ENCODE peak calls at places on chromosomes 16 and 17, in six cellular contexts. Q is GM12878, F is ovary, G is tibial nerve, E is sigmoid colon, M is A549. K is an unnamed sample.

GRCh38 chr17:79755591-79755990 is 22.4 kb upstream of the CBX2 start:
- DNase-seq in F (no peak), M (no peak), E (no peak), G (no peak), Q (no peak), K (no peak)

GRCh38 chr17:67833946-67834631 is 8.8 kb downstream of the BPTF start:
- DNase-seq in E (no peak), Q (no peak), F (no peak), M (no peak), G (no peak), K (no peak)

GRCh38 chr16:75011634-75012307 is 12.9 kb downstream of the ZNRF1 start:
- DNase-seq in G (peak), F (no peak), Q (peak), M (peak), E (no peak), K (no peak)

GRCh38 chr16:70809392-70810060 is 8.6 kb upstream of the VAC14 start:
- DNase-seq in M (no peak), Q (no peak), E (no peak), G (no peak), F (no peak), K (no peak)

GRCh38 chr17:6577686-6578263 is 21.4 kb upstream of the PITPNM3 start:
- DNase-seq in F (no peak), M (no peak), E (no peak), Q (no peak), G (no peak), K (no peak)

GRCh38 chr16:13527332-13527731 is 392.6 kb upstream of the ERCC4 start:
- DNase-seq in E (no peak), G (no peak), F (no peak), Q (no peak), M (no peak), K (no peak)

GRCh38 chr16:50183316-50183715 is 30.2 kb downstream of the TENT4B start:
- DNase-seq in E (no peak), M (no peak), G (no peak), F (no peak), Q (no peak), K (no peak)

GRCh38 chr17:63702223-63702577 is 2.3 kb upstream of the LIMD2 start:
- DNase-seq in F (no peak), E (no peak), Q (no peak), G (no peak), M (no peak), K (peak)

GRCh38 chr17:34163681-34164080 is 91.4 kb upstream of the CCL2 start:
- DNase-seq in Q (no peak), E (no peak), F (no peak), M (peak), G (no peak), K (no peak)

GRCh38 chr16:47734987-47735594 is 274.0 kb downstream of the PHKB start:
- DNase-seq in E (no peak), Q (no peak), G (no peak), F (no peak), M (no peak), K (peak)

GRCh38 chr17:57948555-57949420 is 6.4 kb downstream of the CUEDC1 start:
- DNase-seq in Q (no peak), F (no peak), M (peak), E (peak), G (no peak), K (no peak)

GRCh38 chr16:46871587-46871986 is 12.6 kb upstream of the GPT2 start:
- DNase-seq in Q (no peak), F (no peak), M (no peak), G (no peak), E (no peak), K (no peak)

GRCh38 chr16:1375298-1375640 is 23.5 kb downstream of the GNPTG start:
- DNase-seq in G (no peak), Q (no peak), M (no peak), E (no peak), F (no peak), K (no peak)

GRCh38 chr17:9705745-9706144 is 60.4 kb downstream of the USP43 start:
- DNase-seq in Q (no peak), E (no peak), F (no peak), M (no peak), G (no peak), K (no peak)

GRCh38 chr17:15659663-15660062 is 24.4 kb downstream of the TRIM16 start:
- DNase-seq in G (no peak), E (no peak), F (no peak), M (no peak), Q (no peak), K (peak)

GRCh38 chr16:19344980-19345379 is 59.4 kb downstream of the CLEC19A start:
- DNase-seq in Q (no peak), M (no peak), E (no peak), G (no peak), F (no peak), K (no peak)

GRCh38 chr17:42535400-42536047 is 517 bp upstream of the NAGLU start:
- DNase-seq in M (no peak), Q (no peak), F (no peak), E (no peak), G (no peak), K (no peak)

GRCh38 chr16:1311212-1311737 is 1.8 kb downstream of the UBE2I start:
- DNase-seq in Q (no peak), F (no peak), M (no peak), E (no peak), G (no peak), K (no peak)

GRCh38 chr16:26795184-26795583 is 271.5 kb upstream of the C16orf82 start:
- DNase-seq in G (no peak), M (no peak), F (no peak), E (no peak), Q (no peak), K (no peak)

GRCh38 chr17:43694081-43694870 is 32.6 kb upstream of the MEOX1 start:
- DNase-seq in E (peak), F (peak), M (peak), G (peak), Q (no peak), K (peak)

GRCh38 chr17:76658387-76658705 is 14.8 kb upstream of the ST6GALNAC1 start:
- DNase-seq in M (no peak), G (no peak), F (no peak), E (peak), Q (no peak), K (no peak)

GRCh38 chr17:39621523-39622379 is 5.0 kb upstream of the PPP1R1B start:
- DNase-seq in E (peak), M (peak), F (peak), Q (peak), G (peak), K (peak)

GRCh38 chr17:75188614-75189013 is 5.9 kb upstream of the SUMO2 start:
- DNase-seq in M (no peak), F (no peak), E (no peak), G (no peak), Q (no peak), K (no peak)

GRCh38 chr17:4771519-4772234 is at the start of gene TM4SF5:
- DNase-seq in G (no peak), Q (no peak), F (no peak), E (no peak), M (peak), K (peak)

GRCh38 chr16:14057878-14058382 is 13.2 kb upstream of the MRTFB start:
- DNase-seq in M (no peak), F (no peak), Q (no peak), G (no peak), E (no peak), K (no peak)

GRCh38 chr16:81189100-81189664 is 49.3 kb upstream of the BCO1 start:
- DNase-seq in G (peak), Q (no peak), M (no peak), E (peak), F (peak), K (peak)

GRCh38 chr16:56424791-56425438 is 430 bp downstream of the AMFR start:
- DNase-seq in F (peak), G (peak), E (peak), Q (no peak), M (no peak), K (no peak)

GRCh38 chr16:51402239-51402638 is 251.2 kb upstream of the SALL1 start:
- DNase-seq in E (no peak), G (no peak), Q (no peak), F (no peak), M (no peak), K (no peak)

GRCh38 chr16:2737895-2738418 is 14.5 kb upstream of the SRRM2 start:
- DNase-seq in Q (no peak), G (no peak), M (no peak), E (peak), F (no peak), K (no peak)

GRCh38 chr17:1894753-1895339 is 65.0 kb downstream of the RPA1 start:
- DNase-seq in G (no peak), M (no peak), Q (no peak), F (peak), E (no peak), K (no peak)

GRCh38 chr16:29696881-29697331 is 17.9 kb downstream of the QPRT start:
- DNase-seq in Q (no peak), F (no peak), E (no peak), M (no peak), G (no peak), K (no peak)

GRCh38 chr17:17107891-17108680 is 65.8 kb downstream of the MPRIP start:
- DNase-seq in M (no peak), E (no peak), F (no peak), G (no peak), Q (no peak), K (peak)

GRCh38 chr17:16439303-16439791 is 24.0 kb downstream of the TRPV2 start:
- DNase-seq in Q (no peak), E (no peak), F (no peak), G (no peak), M (no peak), K (no peak)

GRCh38 chr17:44872131-44872768 is 24.6 kb downstream of the HIGD1B start:
- DNase-seq in G (no peak), M (no peak), E (peak), F (no peak), Q (no peak), K (no peak)
- TF ChIP-seq EP300 in G (no peak), M (no peak), E (no peak), F (no peak), Q (no peak), K (peak)

GRCh38 chr16:66109677-66110076 is 256.8 kb upstream of the CDH5 start:
- DNase-seq in E (no peak), F (no peak), G (no peak), Q (no peak), M (no peak), K (no peak)
- TF ChIP-seq EP300 in E (no peak), F (no peak), G (no peak), Q (no peak), M (no peak), K (no peak)

GRCh38 chr16:89378947-89379771 is 111.2 kb downstream of the ANKRD11 start:
- DNase-seq in F (peak), E (peak), M (no peak), G (no peak), Q (no peak), K (no peak)

GRCh38 chr16:89375686-89376085 is 114.7 kb downstream of the ANKRD11 start:
- DNase-seq in Q (no peak), F (no peak), E (no peak), M (no peak), G (no peak), K (no peak)

GRCh38 chr16:89375021-89375420 is 115.3 kb downstream of the ANKRD11 start:
- DNase-seq in G (no peak), E (no peak), Q (no peak), M (no peak), F (no peak), K (no peak)

GRCh38 chr16:89377446-89377838 is 112.9 kb downstream of the ANKRD11 start:
- DNase-seq in M (no peak), F (no peak), Q (no peak), E (no peak), G (no peak), K (no peak)

DNA sequence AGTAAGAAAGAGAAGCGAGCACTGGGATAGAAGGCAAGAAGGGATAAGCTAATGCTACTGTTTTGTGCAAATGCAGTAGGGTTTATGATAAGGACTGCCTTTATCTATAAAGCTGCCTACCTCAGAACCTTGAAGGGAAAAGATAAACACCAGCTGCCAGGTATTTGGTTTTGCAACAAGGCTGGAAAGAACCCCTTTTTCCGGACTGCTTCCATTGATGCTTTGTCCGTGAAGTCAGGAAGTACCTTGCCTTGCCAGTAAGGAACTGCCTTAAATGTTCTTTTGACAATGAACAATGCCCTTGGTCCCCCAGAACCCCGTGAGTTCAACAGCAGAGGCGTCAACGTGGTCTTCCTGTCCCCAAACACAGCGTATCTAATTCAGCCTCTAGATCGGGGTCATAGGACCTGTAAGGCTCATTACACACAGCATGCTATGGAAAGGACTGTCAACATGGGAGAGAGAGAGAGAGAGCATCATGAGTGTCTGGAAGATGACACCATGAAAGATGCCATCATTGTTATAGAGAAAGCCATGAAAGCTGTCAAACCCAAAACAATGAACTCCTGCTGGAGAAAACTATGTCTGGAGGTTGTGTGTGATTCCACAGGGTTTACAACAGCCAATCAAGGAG is 113.4 kb downstream of the ANKRD11 start:
- DNase-seq in G (no peak), F (no peak), E (no peak), Q (no peak), M (no peak), K (no peak)
- TF ChIP-seq EP300 in G (peak), F (no peak), E (no peak), Q (no peak), M (no peak), K (no peak)

GRCh38 chr17:81635431-81635830 is 1.5 kb downstream of the NPLOC4 start:
- DNase-seq in E (no peak), G (no peak), Q (no peak), F (no peak), M (no peak), K (no peak)

GRCh38 chr17:81640011-81640410 is 3.0 kb downstream of the TSPAN10 start:
- DNase-seq in E (no peak), F (no peak), G (no peak), Q (no peak), M (no peak), K (no peak)

GRCh38 chr17:81635973-81636504 is 873 bp downstream of the NPLOC4 start:
- DNase-seq in Q (no peak), F (no peak), M (no peak), G (no peak), E (no peak), K (no peak)

GRCh38 chr17:81638683-81639082 is 1.7 kb downstream of the TSPAN10 start:
- DNase-seq in Q (no peak), E (no peak), G (no peak), F (no peak), M (no peak), K (no peak)

GRCh38 chr17:81636505-81637288 is at the start of the genes NPLOC4 and TSPAN10:
- DNase-seq in F (peak), E (peak), Q (peak), G (peak), M (peak), K (peak)
- TF ChIP-seq EP300 in F (no peak), E (no peak), Q (no peak), G (peak), M (no peak), K (no peak)

DNA sequence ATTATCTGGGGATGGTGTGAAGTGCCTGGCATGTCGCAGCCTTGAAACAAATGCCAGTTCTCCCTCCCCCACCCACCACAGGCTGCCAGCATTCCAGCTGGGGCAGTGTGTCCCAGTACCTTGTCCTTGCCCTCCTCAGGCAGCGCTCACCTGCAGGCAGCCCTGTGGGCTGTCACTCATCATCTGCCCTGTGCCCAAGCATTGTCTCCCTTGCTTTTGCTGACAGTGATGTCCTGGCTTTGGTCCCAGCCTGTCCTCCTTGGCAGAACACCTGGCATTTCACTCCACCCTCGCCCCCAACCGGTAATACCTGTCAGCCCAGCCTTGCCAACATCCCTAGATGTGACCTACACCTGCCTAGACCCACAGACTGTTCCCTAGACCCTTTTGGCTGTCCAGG is 129.7 kb downstream of the MRM1 start:
- DNase-seq in Q (no peak), E (no peak), G (no peak), F (no peak), M (no peak), K (no peak)
- TF ChIP-seq EP300 in Q (no peak), E (no peak), G (no peak), F (no peak), M (no peak), K (no peak)